ENCODE peak calls at places on chromosomes 3 and 15, in six cellular contexts. J is Right ventricle myocardium superior; C is small intestine; E is activated T-cell treated with anti-CD3 and anti-CD28 coated beads, Interleukin-2, amount 50 U/mL, for 4 hours; O is T follicular helper cell; F is chondrocyte. Y is an unnamed sample.

GRCh38 chr3:107260221-107260620 is 117.0 kb upstream of the CCDC54 start:
- DNase-seq in F (no peak), C (no peak), J (no peak), O (no peak), E (no peak), Y (no peak)

GRCh38 chr15:51077565-51078153 is 17.0 kb downstream of the TNFAIP8L3 start:
- DNase-seq in O (peak; percentile 9), C (peak; percentile 49), J (peak; percentile 85), F (no peak), E (peak; percentile 15), Y (no peak)

GRCh38 chr3:123153821-123154323 is 47.9 kb upstream of the SEC22A start:
- DNase-seq in O (no peak), F (no peak), J (no peak), C (no peak), E (no peak), Y (no peak)

GRCh38 chr15:63615935-63616334 is 18.7 kb downstream of the FBXL22 start:
- DNase-seq in O (no peak), F (no peak), E (no peak), C (no peak), J (no peak), Y (no peak)

GRCh38 chr15:85878866-85879265 is 84.1 kb upstream of the KLHL25 start:
- DNase-seq in F (no peak), C (peak; percentile 24), J (no peak), O (no peak), E (no peak), Y (no peak)

GRCh38 chr15:78654272-78654671 is 13.3 kb upstream of the CHRNB4 start:
- DNase-seq in O (no peak), E (no peak), J (no peak), F (no peak), C (no peak), Y (no peak)

GRCh38 chr3:52472239-52472783 is 16.9 kb downstream of the NISCH start:
- DNase-seq in C (no peak), E (no peak), O (no peak), J (no peak), F (no peak), Y (no peak)

GRCh38 chr3:168878655-168879054 is 782.9 kb upstream of the GOLIM4 start:
- DNase-seq in E (no peak), J (no peak), O (no peak), C (no peak), F (no peak), Y (peak; percentile 10)

GRCh38 chr3:100319951-100320350 is 14.6 kb upstream of the NIT2 start:
- DNase-seq in O (no peak), C (no peak), E (no peak), J (no peak), F (no peak), Y (no peak)

GRCh38 chr15:62972814-62973213 is 69.7 kb upstream of the TPM1 start:
- DNase-seq in E (no peak), J (no peak), O (no peak), F (no peak), C (peak; percentile 87), Y (no peak)

Y was measured in HFF-Myc.